ENCODE peak calls at places on chromosomes 11 and 22, in seven cellular contexts. O is endothelial cell of umbilical vein, S is breast epithelium, G is HFFc6, C is AG09309, Q is heart left ventricle, A is frontal cortex. T is an unnamed sample.

GRCh38 chr11:69151811-69152210 is 3.9 kb upstream of the SMIM38 start:
- DNase-seq in O (no peak), S (no peak), G (no peak), C (no peak), Q (no peak), A (no peak), T (no peak)

GRCh38 chr11:62020661-62021060 is 53.2 kb upstream of the FTH1 start:
- DNase-seq in O (no peak), S (no peak), G (no peak), C (no peak), Q (no peak), A (no peak), T (no peak)

GRCh38 chr22:45518580-45518991 is 15.9 kb downstream of the FBLN1 start:
- DNase-seq in O (no peak), S (peak), G (no peak), C (no peak), Q (no peak), A (no peak), T (no peak)

GRCh38 chr11:2143652-2144548 is 4.7 kb upstream of the IGF2 start:
- DNase-seq in O (no peak), S (no peak), G (no peak), C (no peak), Q (no peak), A (no peak), T (no peak)

GRCh38 chr11:118442903-118443589 is 6.8 kb downstream of the KMT2A start:
- DNase-seq in O (no peak), S (no peak), G (no peak), C (no peak), Q (no peak), A (no peak), T (no peak)

GRCh38 chr11:66595245-66595904 is 2.4 kb downstream of the CCS start:
- DNase-seq in O (no peak), S (no peak), G (no peak), C (no peak), Q (peak), A (no peak), T (no peak)

GRCh38 chr11:94768602-94769511 is 701 bp downstream of the AMOTL1 start:
- DNase-seq in O (peak), S (no peak), G (no peak), C (no peak), Q (peak), A (peak), T (peak)

GRCh38 chr11:62536301-62536957 is 10.2 kb downstream of the AHNAK start:
- DNase-seq in O (no peak), S (no peak), G (no peak), C (no peak), Q (peak), A (no peak), T (no peak)

GRCh38 chr22:48083502-48083901 is 1321.1 kb downstream of the TBC1D22A start:
- DNase-seq in O (no peak), S (no peak), G (no peak), C (no peak), Q (no peak), A (no peak), T (no peak)

T was measured in dermis blood vessel endothelial cell.